ENCODE peak calls at places on chromosomes 1 and 21, in eight cellular contexts. One of them, this sample, is unnamed.

GRCh38 chr1:114750780-114751179 is 7.0 kb downstream of the CSDE1 start:
- DNase-seq in A549: no peak
- DNase-seq in sigmoid colon: no peak
- DNase-seq in heart right ventricle: no peak
- DNase-seq in kidney: no peak
- DNase-seq in left ventricle myocardium inferior: no peak
- DNase-seq in colonic mucosa: no peak
- DNase-seq in PC-9: no peak
- DNase-seq in this sample: no peak

GRCh38 chr1:161719325-161719611 is 2.1 kb upstream of the FCRLB start:
- DNase-seq in colonic mucosa: no peak
- DNase-seq in kidney: no peak
- DNase-seq in heart right ventricle: no peak
- DNase-seq in PC-9: no peak
- DNase-seq in A549: no peak
- DNase-seq in left ventricle myocardium inferior: no peak
- DNase-seq in sigmoid colon: no peak
- DNase-seq in this sample: no peak

GRCh38 chr1:202274611-202275010 is 67.1 kb downstream of the UBE2T start:
- DNase-seq in PC-9: peak; percentile 24
- DNase-seq in A549: peak; percentile 50
- DNase-seq in left ventricle myocardium inferior: no peak
- DNase-seq in kidney: no peak
- DNase-seq in sigmoid colon: no peak
- DNase-seq in heart right ventricle: peak; percentile 17
- DNase-seq in colonic mucosa: peak; percentile 24
- DNase-seq in this sample: no peak

GRCh38 chr1:231040019-231040799 is at the start of gene FAM89A:
- DNase-seq in left ventricle myocardium inferior: peak; percentile 68
- DNase-seq in A549: peak; percentile 72
- DNase-seq in heart right ventricle: peak; percentile 67
- DNase-seq in kidney: peak; percentile 91
- DNase-seq in colonic mucosa: peak; percentile 74
- DNase-seq in sigmoid colon: peak; percentile 71
- DNase-seq in PC-9: no peak
- DNase-seq in this sample: peak; percentile 76

GRCh38 chr21:45823100-45823681 is 158.4 kb upstream of the COL6A1 start:
- DNase-seq in A549: no peak
- DNase-seq in colonic mucosa: no peak
- DNase-seq in PC-9: no peak
- DNase-seq in heart right ventricle: no peak
- DNase-seq in kidney: no peak
- DNase-seq in left ventricle myocardium inferior: no peak
- DNase-seq in sigmoid colon: peak; percentile 52
- DNase-seq in this sample: no peak

GRCh38 chr1:58409826-58410225 is 136.7 kb downstream of the OMA1 start:
- DNase-seq in heart right ventricle: no peak
- DNase-seq in left ventricle myocardium inferior: no peak
- DNase-seq in colonic mucosa: no peak
- DNase-seq in sigmoid colon: no peak
- DNase-seq in A549: no peak
- DNase-seq in kidney: no peak
- DNase-seq in PC-9: no peak
- DNase-seq in this sample: no peak

GRCh38 chr21:21268061-21268471 is 269.9 kb downstream of the NCAM2 start:
- DNase-seq in heart right ventricle: no peak
- DNase-seq in left ventricle myocardium inferior: no peak
- DNase-seq in kidney: no peak
- DNase-seq in colonic mucosa: no peak
- DNase-seq in sigmoid colon: no peak
- DNase-seq in A549: no peak
- DNase-seq in PC-9: no peak
- DNase-seq in this sample: no peak

GRCh38 chr1:162010175-162010506 is 13.5 kb downstream of the OLFML2B start:
- DNase-seq in PC-9: no peak
- DNase-seq in heart right ventricle: no peak
- DNase-seq in A549: no peak
- DNase-seq in colonic mucosa: no peak
- DNase-seq in left ventricle myocardium inferior: no peak
- DNase-seq in sigmoid colon: no peak
- DNase-seq in kidney: no peak
- DNase-seq in this sample: no peak

GRCh38 chr1:10796029-10796944 is at the start of gene CASZ1:
- DNase-seq in heart right ventricle: peak; percentile 86
- DNase-seq in PC-9: peak; percentile 89
- DNase-seq in left ventricle myocardium inferior: peak; percentile 83
- DNase-seq in A549: peak; percentile 83
- DNase-seq in sigmoid colon: peak; percentile 90
- DNase-seq in colonic mucosa: peak; percentile 87
- DNase-seq in kidney: peak; percentile 92
- DNase-seq in this sample: peak; percentile 79

GRCh38 chr1:182687361-182687760 is 3.0 kb upstream of the RGS8 start:
- DNase-seq in sigmoid colon: no peak
- DNase-seq in PC-9: peak; percentile 53
- DNase-seq in kidney: no peak
- DNase-seq in left ventricle myocardium inferior: no peak
- DNase-seq in A549: no peak
- DNase-seq in colonic mucosa: no peak
- DNase-seq in heart right ventricle: no peak
- DNase-seq in this sample: no peak

GRCh38 chr1:194295690-194296089 is 1109.3 kb upstream of the B3GALT2 start:
- DNase-seq in sigmoid colon: no peak
- DNase-seq in PC-9: peak; percentile 3
- DNase-seq in kidney: no peak
- DNase-seq in colonic mucosa: peak; percentile 32
- DNase-seq in heart right ventricle: peak; percentile 7
- DNase-seq in left ventricle myocardium inferior: no peak
- DNase-seq in A549: peak; percentile 13
- DNase-seq in this sample: no peak

GRCh38 chr1:56798053-56798471 is 21.1 kb downstream of the FYB2 start:
- DNase-seq in A549: no peak
- DNase-seq in PC-9: no peak
- DNase-seq in kidney: no peak
- DNase-seq in colonic mucosa: no peak
- DNase-seq in sigmoid colon: no peak
- DNase-seq in left ventricle myocardium inferior: no peak
- DNase-seq in heart right ventricle: peak; percentile 15
- DNase-seq in this sample: no peak

GRCh38 chr1:109882288-109883245 is 28.1 kb upstream of the CSF1 start:
- DNase-seq in A549: no peak
- DNase-seq in PC-9: no peak
- DNase-seq in sigmoid colon: no peak
- DNase-seq in heart right ventricle: no peak
- DNase-seq in left ventricle myocardium inferior: no peak
- DNase-seq in colonic mucosa: no peak
- DNase-seq in kidney: no peak
- DNase-seq in this sample: no peak

GRCh38 chr1:38444770-38445442 is 398.3 kb upstream of the POU3F1 start:
- DNase-seq in left ventricle myocardium inferior: no peak
- DNase-seq in heart right ventricle: no peak
- DNase-seq in colonic mucosa: no peak
- DNase-seq in kidney: no peak
- DNase-seq in PC-9: no peak
- DNase-seq in A549: no peak
- DNase-seq in sigmoid colon: no peak
- DNase-seq in this sample: no peak

GRCh38 chr1:221192055-221192454 is 312.8 kb downstream of the HLX start:
- DNase-seq in sigmoid colon: no peak
- DNase-seq in heart right ventricle: no peak
- DNase-seq in colonic mucosa: no peak
- DNase-seq in left ventricle myocardium inferior: no peak
- DNase-seq in A549: no peak
- DNase-seq in PC-9: no peak
- DNase-seq in kidney: no peak
- DNase-seq in this sample: no peak

GRCh38 chr1:200206761-200207160 is 179.3 kb downstream of the NR5A2 start:
- DNase-seq in colonic mucosa: no peak
- DNase-seq in sigmoid colon: no peak
- DNase-seq in heart right ventricle: no peak
- DNase-seq in A549: no peak
- DNase-seq in PC-9: no peak
- DNase-seq in kidney: no peak
- DNase-seq in left ventricle myocardium inferior: no peak
- DNase-seq in this sample: no peak

GRCh38 chr1:184954232-184954995 is 19.9 kb downstream of the NIBAN1 start:
- DNase-seq in colonic mucosa: no peak
- DNase-seq in A549: no peak
- DNase-seq in kidney: no peak
- DNase-seq in heart right ventricle: no peak
- DNase-seq in sigmoid colon: no peak
- DNase-seq in PC-9: peak; percentile 12
- DNase-seq in left ventricle myocardium inferior: no peak
- DNase-seq in this sample: no peak

GRCh38 chr1:111193712-111194480 is 6.5 kb downstream of the DENND2D start:
- DNase-seq in heart right ventricle: no peak
- DNase-seq in PC-9: no peak
- DNase-seq in A549: no peak
- DNase-seq in left ventricle myocardium inferior: no peak
- DNase-seq in colonic mucosa: peak; percentile 61
- DNase-seq in sigmoid colon: no peak
- DNase-seq in kidney: no peak
- DNase-seq in this sample: no peak

GRCh38 chr1:155241069-155241679 is 14.1 kb downstream of the ENTREP3 start:
- DNase-seq in left ventricle myocardium inferior: peak; percentile 41
- DNase-seq in colonic mucosa: peak; percentile 90
- DNase-seq in A549: peak; percentile 88
- DNase-seq in kidney: no peak
- DNase-seq in PC-9: peak; percentile 51
- DNase-seq in heart right ventricle: peak; percentile 80
- DNase-seq in sigmoid colon: peak; percentile 86
- DNase-seq in this sample: no peak

GRCh38 chr1:15951341-15952153 is 24.4 kb downstream of the ZBTB17 start:
- DNase-seq in heart right ventricle: no peak
- DNase-seq in sigmoid colon: peak; percentile 66
- DNase-seq in left ventricle myocardium inferior: no peak
- DNase-seq in A549: no peak
- DNase-seq in PC-9: no peak
- DNase-seq in colonic mucosa: no peak
- DNase-seq in kidney: peak; percentile 74
- DNase-seq in this sample: no peak

GRCh38 chr1:209030454-209031167 is 552.9 kb upstream of the CAMK1G start:
- DNase-seq in colonic mucosa: peak; percentile 42
- DNase-seq in A549: no peak
- DNase-seq in kidney: no peak
- DNase-seq in PC-9: no peak
- DNase-seq in heart right ventricle: no peak
- DNase-seq in left ventricle myocardium inferior: no peak
- DNase-seq in sigmoid colon: no peak
- DNase-seq in this sample: no peak

GRCh38 chr1:214009613-214010550 is 22.1 kb downstream of the PROX1 start:
- DNase-seq in kidney: no peak
- DNase-seq in heart right ventricle: no peak
- DNase-seq in sigmoid colon: no peak
- DNase-seq in PC-9: no peak
- DNase-seq in A549: no peak
- DNase-seq in colonic mucosa: no peak
- DNase-seq in left ventricle myocardium inferior: no peak
- DNase-seq in this sample: no peak
- H3K4me1 ChIP-seq in kidney: no peaks in the 10 kb centered on the region
- H3K4me1 ChIP-seq in heart right ventricle: peaks cover 44% of the 10 kb centered on the region
- H3K4me1 ChIP-seq in sigmoid colon: no peaks in the 10 kb centered on the region
- H3K4me1 ChIP-seq in PC-9: no peaks in the 10 kb centered on the region
- H3K4me1 ChIP-seq in A549: no peaks in the 10 kb centered on the region
- H3K4me1 ChIP-seq in colonic mucosa: no peaks in the 10 kb centered on the region
- H3K4me1 ChIP-seq in left ventricle myocardium inferior: peaks cover 61% of the 10 kb centered on the region
- H3K4me1 ChIP-seq in this sample: no peaks in the 10 kb centered on the region

GRCh38 chr1:103517380-103518047 is 8.0 kb upstream of the RNPC3 start:
- DNase-seq in PC-9: no peak
- DNase-seq in heart right ventricle: no peak
- DNase-seq in kidney: no peak
- DNase-seq in A549: no peak
- DNase-seq in sigmoid colon: no peak
- DNase-seq in colonic mucosa: no peak
- DNase-seq in left ventricle myocardium inferior: no peak
- DNase-seq in this sample: no peak
- H3K27ac ChIP-seq in PC-9: no peak overlapping the region
- H3K27ac ChIP-seq in heart right ventricle: no peak overlapping the region
- H3K27ac ChIP-seq in kidney: no peak overlapping the region
- H3K27ac ChIP-seq in A549: no peak overlapping the region
- H3K27ac ChIP-seq in sigmoid colon: no peak overlapping the region
- H3K27ac ChIP-seq in colonic mucosa: no peak overlapping the region
- H3K27ac ChIP-seq in left ventricle myocardium inferior: no peak overlapping the region
- H3K27ac ChIP-seq in this sample: no peak overlapping the region

DNA sequence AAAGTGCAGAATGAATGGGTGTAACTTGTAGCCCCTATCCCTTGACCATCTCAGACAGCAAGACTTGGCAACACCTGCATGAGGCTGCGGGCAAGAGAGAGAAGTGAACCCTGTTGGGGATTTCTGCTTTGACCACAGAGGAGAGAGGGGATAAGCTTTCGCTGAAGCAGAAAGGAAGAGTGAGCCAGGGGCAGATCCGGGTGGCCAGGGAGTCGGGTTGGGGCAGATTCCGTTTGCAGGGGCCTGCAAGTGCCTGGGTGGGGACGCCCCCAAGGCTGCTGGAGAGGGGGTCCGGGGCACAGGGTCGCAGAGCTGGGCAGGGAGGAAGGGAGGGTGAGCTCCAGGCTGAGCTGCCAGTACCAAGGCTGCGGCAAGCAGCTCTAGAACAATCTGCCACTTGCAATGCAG is 25.3 kb upstream of the PIK3CD start:
- DNase-seq in sigmoid colon: no peak
- DNase-seq in left ventricle myocardium inferior: no peak
- DNase-seq in kidney: no peak
- DNase-seq in PC-9: peak; percentile 28
- DNase-seq in heart right ventricle: no peak
- DNase-seq in A549: no peak
- DNase-seq in colonic mucosa: no peak
- DNase-seq in this sample: no peak
- H3K4me1 ChIP-seq in sigmoid colon: peaks cover 8% of the 10 kb centered on the region
- H3K4me1 ChIP-seq in left ventricle myocardium inferior: peaks cover 11% of the 10 kb centered on the region
- H3K4me1 ChIP-seq in kidney: peaks cover 3% of the 10 kb centered on the region
- H3K4me1 ChIP-seq in PC-9: no peaks in the 10 kb centered on the region
- H3K4me1 ChIP-seq in heart right ventricle: peaks cover 9% of the 10 kb centered on the region
- H3K4me1 ChIP-seq in A549: no peaks in the 10 kb centered on the region
- H3K4me1 ChIP-seq in colonic mucosa: no peaks in the 10 kb centered on the region
- H3K4me1 ChIP-seq in this sample: no peaks in the 10 kb centered on the region

GRCh38 chr1:112906155-112906698 is 49.8 kb downstream of the SLC16A1 start:
- DNase-seq in PC-9: no peak
- DNase-seq in A549: no peak
- DNase-seq in left ventricle myocardium inferior: no peak
- DNase-seq in heart right ventricle: no peak
- DNase-seq in kidney: no peak
- DNase-seq in sigmoid colon: no peak
- DNase-seq in colonic mucosa: no peak
- DNase-seq in this sample: no peak

GRCh38 chr1:112904071-112904830 is 51.7 kb downstream of the SLC16A1 start:
- DNase-seq in colonic mucosa: no peak
- DNase-seq in left ventricle myocardium inferior: no peak
- DNase-seq in kidney: no peak
- DNase-seq in heart right ventricle: no peak
- DNase-seq in PC-9: peak; percentile 72
- DNase-seq in sigmoid colon: no peak
- DNase-seq in A549: no peak
- DNase-seq in this sample: no peak

GRCh38 chr1:112902221-112902620 is 53.8 kb downstream of the SLC16A1 start:
- DNase-seq in PC-9: no peak
- DNase-seq in colonic mucosa: no peak
- DNase-seq in sigmoid colon: no peak
- DNase-seq in kidney: no peak
- DNase-seq in left ventricle myocardium inferior: no peak
- DNase-seq in A549: no peak
- DNase-seq in heart right ventricle: no peak
- DNase-seq in this sample: no peak

GRCh38 chr1:112904831-112905227 is 51.2 kb downstream of the SLC16A1 start:
- DNase-seq in sigmoid colon: no peak
- DNase-seq in kidney: no peak
- DNase-seq in heart right ventricle: no peak
- DNase-seq in A549: no peak
- DNase-seq in colonic mucosa: peak; percentile 81
- DNase-seq in left ventricle myocardium inferior: no peak
- DNase-seq in PC-9: peak; percentile 67
- DNase-seq in this sample: no peak

GRCh38 chr1:112905420-112906154 is 50.4 kb downstream of the SLC16A1 start:
- DNase-seq in sigmoid colon: no peak
- DNase-seq in colonic mucosa: peak; percentile 77
- DNase-seq in A549: no peak
- DNase-seq in heart right ventricle: peak; percentile 63
- DNase-seq in PC-9: no peak
- DNase-seq in kidney: no peak
- DNase-seq in left ventricle myocardium inferior: no peak
- DNase-seq in this sample: no peak
- H3K27ac ChIP-seq in sigmoid colon: peak overlapping the region; percentile 28
- H3K27ac ChIP-seq in colonic mucosa: peak overlapping the region; percentile 68
- H3K27ac ChIP-seq in A549: no peak overlapping the region
- H3K27ac ChIP-seq in heart right ventricle: peak overlapping the region; percentile 57
- H3K27ac ChIP-seq in PC-9: peak overlapping the region; percentile 84
- H3K27ac ChIP-seq in kidney: peak overlapping the region; percentile 57
- H3K27ac ChIP-seq in left ventricle myocardium inferior: peak overlapping the region; percentile 80
- H3K27ac ChIP-seq in this sample: peak overlapping the region; percentile 37

This sample was measured in psoas muscle.